ENCODE peak calls at places on chromosomes 5 and 9, in five cellular contexts. One of them, this sample, is unnamed.

GRCh38 chr9:76650692-76651091 is 113.5 kb upstream of the PCA3 start:
- DNase-seq in H1: no peak
- DNase-seq in GM12878: no peak
- DNase-seq in HepG2: no peak
- DNase-seq in K562: no peak
- DNase-seq in this sample: no peak

GRCh38 chr9:8486095-8486494 is 686.5 kb upstream of the DMAC1 start:
- DNase-seq in H1: peak
- DNase-seq in GM12878: no peak
- DNase-seq in HepG2: no peak
- DNase-seq in K562: no peak
- DNase-seq in this sample: peak

GRCh38 chr9:133089271-133089671 is 27.5 kb downstream of the CEL start:
- DNase-seq in H1: no peak
- DNase-seq in GM12878: no peak
- DNase-seq in HepG2: no peak
- DNase-seq in K562: no peak
- DNase-seq in this sample: no peak

GRCh38 chr5:69334793-69335268 is 2.2 kb upstream of the CCDC125 start:
- DNase-seq in H1: peak
- DNase-seq in GM12878: no peak
- DNase-seq in HepG2: peak
- DNase-seq in K562: peak
- DNase-seq in this sample: peak

GRCh38 chr9:92973700-92974099 is 26.4 kb downstream of the FGD3 start:
- DNase-seq in H1: no peak
- DNase-seq in GM12878: no peak
- DNase-seq in HepG2: no peak
- DNase-seq in K562: no peak
- DNase-seq in this sample: no peak

GRCh38 chr5:145483211-145483610 is 351.9 kb downstream of the PRELID2 start:
- DNase-seq in H1: no peak
- DNase-seq in GM12878: no peak
- DNase-seq in HepG2: no peak
- DNase-seq in K562: no peak
- DNase-seq in this sample: no peak

GRCh38 chr5:57676228-57677098 is 193.9 kb upstream of the ACTBL2 start:
- DNase-seq in H1: no peak
- DNase-seq in GM12878: no peak
- DNase-seq in HepG2: peak
- DNase-seq in K562: no peak
- DNase-seq in this sample: no peak

GRCh38 chr9:110842976-110843375 is 174.4 kb downstream of the MUSK start:
- DNase-seq in H1: no peak
- DNase-seq in GM12878: no peak
- DNase-seq in HepG2: no peak
- DNase-seq in K562: no peak
- DNase-seq in this sample: no peak

GRCh38 chr5:67617051-67617450 is 420.5 kb upstream of the CD180 start:
- DNase-seq in H1: no peak
- DNase-seq in GM12878: no peak
- DNase-seq in HepG2: no peak
- DNase-seq in K562: no peak
- DNase-seq in this sample: no peak

GRCh38 chr5:180818275-180818674 is 15.7 kb upstream of the MGAT1 start:
- DNase-seq in H1: no peak
- DNase-seq in GM12878: no peak
- DNase-seq in HepG2: no peak
- DNase-seq in K562: no peak
- DNase-seq in this sample: no peak

GRCh38 chr9:124501771-124502320 is 5.4 kb downstream of the NR5A1 start:
- DNase-seq in H1: no peak
- DNase-seq in GM12878: no peak
- DNase-seq in HepG2: no peak
- DNase-seq in K562: no peak
- DNase-seq in this sample: no peak

GRCh38 chr5:157576678-157577077 is 1.1 kb upstream of the ADAM19 start:
- DNase-seq in H1: no peak
- DNase-seq in GM12878: no peak
- DNase-seq in HepG2: no peak
- DNase-seq in K562: no peak
- DNase-seq in this sample: no peak

GRCh38 chr9:35651964-35652828 is 1.5 kb upstream of the SIT1 start:
- DNase-seq in H1: no peak
- DNase-seq in GM12878: no peak
- DNase-seq in HepG2: peak
- DNase-seq in K562: no peak
- DNase-seq in this sample: no peak

GRCh38 chr9:104971521-104971920 is 43.6 kb upstream of the ABCA1 start:
- DNase-seq in H1: no peak
- DNase-seq in GM12878: no peak
- DNase-seq in HepG2: no peak
- DNase-seq in K562: no peak
- DNase-seq in this sample: no peak

GRCh38 chr9:114124666-114125580 is 25.8 kb upstream of the KIF12 start:
- DNase-seq in H1: no peak
- DNase-seq in GM12878: no peak
- DNase-seq in HepG2: no peak
- DNase-seq in K562: no peak
- DNase-seq in this sample: no peak

GRCh38 chr5:57841671-57842375 is 359.2 kb upstream of the ACTBL2 start:
- DNase-seq in H1: peak
- DNase-seq in GM12878: no peak
- DNase-seq in HepG2: no peak
- DNase-seq in K562: no peak
- DNase-seq in this sample: peak

GRCh38 chr9:10268500-10269485 is 344.0 kb downstream of the PTPRD start:
- DNase-seq in H1: peak
- DNase-seq in GM12878: no peak
- DNase-seq in HepG2: peak
- DNase-seq in K562: no peak
- DNase-seq in this sample: peak

GRCh38 chr5:127898551-127899213 is 184.9 kb upstream of the SLC12A2 start:
- DNase-seq in H1: no peak
- DNase-seq in GM12878: no peak
- DNase-seq in HepG2: no peak
- DNase-seq in K562: no peak
- DNase-seq in this sample: no peak

GRCh38 chr9:127741831-127742434 is 6.8 kb upstream of the TOR2A start:
- DNase-seq in H1: peak
- DNase-seq in GM12878: no peak
- DNase-seq in HepG2: peak
- DNase-seq in K562: peak
- DNase-seq in this sample: peak

GRCh38 chr5:149457393-149457763 is 78.3 kb upstream of the IL17B start:
- DNase-seq in H1: no peak
- DNase-seq in GM12878: no peak
- DNase-seq in HepG2: no peak
- DNase-seq in K562: no peak
- DNase-seq in this sample: no peak

GRCh38 chr9:18761742-18762141 is 271.3 kb downstream of the SAXO1 start:
- DNase-seq in H1: no peak
- DNase-seq in GM12878: no peak
- DNase-seq in HepG2: no peak
- DNase-seq in K562: no peak
- DNase-seq in this sample: no peak

GRCh38 chr5:132256086-132256782 is 1.3 kb upstream of the PDLIM4 start:
- DNase-seq in H1: no peak
- DNase-seq in GM12878: no peak
- DNase-seq in HepG2: no peak
- DNase-seq in K562: no peak
- DNase-seq in this sample: no peak

GRCh38 chr5:159826351-159827222 is 89.7 kb upstream of the ADRA1B start:
- DNase-seq in H1: no peak
- DNase-seq in GM12878: peak
- DNase-seq in HepG2: no peak
- DNase-seq in K562: no peak
- DNase-seq in this sample: no peak
- TF ChIP-seq ATF2 in H1: no peak
- TF ChIP-seq ATF2 in GM12878: no peak
- TF ChIP-seq ATF2 in HepG2: no peak
- TF ChIP-seq ATF2 in K562: no peak
- TF ChIP-seq ATF2 in this sample: no peak

GRCh38 chr5:1931590-1932138 is 48.9 kb upstream of the IRX4 start:
- DNase-seq in H1: no peak
- DNase-seq in GM12878: no peak
- DNase-seq in HepG2: no peak
- DNase-seq in K562: no peak
- DNase-seq in this sample: peak
- TF ChIP-seq USF2 in H1: no peak
- TF ChIP-seq USF2 in GM12878: no peak
- TF ChIP-seq USF2 in HepG2: no peak
- TF ChIP-seq USF2 in K562: no peak
- TF ChIP-seq USF2 in this sample: no peak

GRCh38 chr9:130732131-130732530 is 38.6 kb downstream of the EXOSC2 start:
- DNase-seq in H1: no peak
- DNase-seq in GM12878: no peak
- DNase-seq in HepG2: peak
- DNase-seq in K562: peak
- DNase-seq in this sample: no peak
- TF ChIP-seq ATF2 in H1: no peak
- TF ChIP-seq ATF2 in GM12878: no peak
- TF ChIP-seq ATF2 in HepG2: no peak
- TF ChIP-seq ATF2 in K562: no peak
- TF ChIP-seq ATF2 in this sample: no peak

DNA sequence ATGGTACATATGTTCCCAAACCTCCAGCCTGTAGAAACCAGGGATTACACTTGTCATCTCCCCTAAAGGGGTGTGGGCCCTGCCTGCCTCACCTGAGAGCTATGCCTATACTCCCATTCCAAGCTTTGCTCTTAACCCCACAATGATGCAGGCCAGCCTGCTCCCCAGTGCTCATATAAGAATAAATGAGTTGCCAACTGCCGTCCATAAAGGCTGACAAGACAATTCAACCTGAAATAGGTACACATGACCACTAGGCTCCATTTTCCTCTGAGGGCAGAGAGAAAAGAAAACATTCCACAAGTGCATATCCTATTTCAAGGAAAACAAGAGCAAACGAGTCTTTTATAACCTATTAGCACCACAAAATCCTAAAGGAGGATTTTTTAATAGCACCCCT is 28.4 kb downstream of the SKP1 start:
- DNase-seq in H1: no peak
- DNase-seq in GM12878: no peak
- DNase-seq in HepG2: no peak
- DNase-seq in K562: no peak
- DNase-seq in this sample: no peak
- TF ChIP-seq USF2 in H1: no peak
- TF ChIP-seq USF2 in GM12878: no peak
- TF ChIP-seq USF2 in HepG2: no peak
- TF ChIP-seq USF2 in K562: no peak
- TF ChIP-seq USF2 in this sample: no peak

GRCh38 chr9:117149996-117150395 is 264.9 kb downstream of the ASTN2 start:
- DNase-seq in H1: no peak
- DNase-seq in GM12878: no peak
- DNase-seq in HepG2: no peak
- DNase-seq in K562: no peak
- DNase-seq in this sample: no peak
- TF ChIP-seq ATF2 in H1: no peak
- TF ChIP-seq ATF2 in GM12878: no peak
- TF ChIP-seq ATF2 in HepG2: no peak
- TF ChIP-seq ATF2 in K562: no peak
- TF ChIP-seq ATF2 in this sample: no peak

This sample was measured in WTC11.